ENCODE peak calls at places on chromosomes 2 and 18, in seven cellular contexts. One of them, this sample, is unnamed.

GRCh38 chr2:15737314-15738224 is 145.9 kb downstream of the DDX1 start:
- DNase-seq in anterior cingulate cortex: no peak
- DNase-seq in astrocyte of the hippocampus: no peak
- DNase-seq in foreskin keratinocyte: no peak
- DNase-seq in NAMALWA: no peak
- DNase-seq in LoVo: no peak
- DNase-seq in AG09309: no peak
- DNase-seq in this sample: no peak

GRCh38 chr2:990970-991369 is 40.3 kb downstream of the SNTG2 start:
- DNase-seq in anterior cingulate cortex: no peak
- DNase-seq in astrocyte of the hippocampus: no peak
- DNase-seq in LoVo: no peak
- DNase-seq in foreskin keratinocyte: no peak
- DNase-seq in AG09309: no peak
- DNase-seq in NAMALWA: no peak
- DNase-seq in this sample: no peak

GRCh38 chr2:9422321-9423099 is 818 bp downstream of the ITGB1BP1 start:
- DNase-seq in anterior cingulate cortex: no peak
- DNase-seq in astrocyte of the hippocampus: peak
- DNase-seq in foreskin keratinocyte: peak
- DNase-seq in LoVo: peak
- DNase-seq in NAMALWA: peak
- DNase-seq in AG09309: no peak
- DNase-seq in this sample: peak

GRCh38 chr2:232903989-232904388 is 33.9 kb downstream of the SNORC start:
- DNase-seq in LoVo: no peak
- DNase-seq in foreskin keratinocyte: no peak
- DNase-seq in AG09309: no peak
- DNase-seq in anterior cingulate cortex: no peak
- DNase-seq in astrocyte of the hippocampus: no peak
- DNase-seq in NAMALWA: no peak
- DNase-seq in this sample: no peak

GRCh38 chr18:2901405-2901989 is 54.7 kb downstream of the EMILIN2 start:
- DNase-seq in NAMALWA: no peak
- DNase-seq in anterior cingulate cortex: no peak
- DNase-seq in AG09309: peak
- DNase-seq in foreskin keratinocyte: no peak
- DNase-seq in astrocyte of the hippocampus: no peak
- DNase-seq in LoVo: no peak
- DNase-seq in this sample: peak

GRCh38 chr2:20635698-20636584 is 15.0 kb downstream of the HS1BP3 start:
- DNase-seq in LoVo: no peak
- DNase-seq in foreskin keratinocyte: peak
- DNase-seq in AG09309: peak
- DNase-seq in anterior cingulate cortex: peak
- DNase-seq in NAMALWA: peak
- DNase-seq in astrocyte of the hippocampus: peak
- DNase-seq in this sample: peak

GRCh38 chr2:41989503-41990180 is 58.2 kb upstream of the PKDCC start:
- DNase-seq in NAMALWA: no peak
- DNase-seq in foreskin keratinocyte: no peak
- DNase-seq in LoVo: no peak
- DNase-seq in AG09309: no peak
- DNase-seq in astrocyte of the hippocampus: no peak
- DNase-seq in anterior cingulate cortex: no peak
- DNase-seq in this sample: no peak

GRCh38 chr2:149744845-149745244 is 157.3 kb upstream of the MMADHC start:
- DNase-seq in AG09309: no peak
- DNase-seq in LoVo: no peak
- DNase-seq in NAMALWA: no peak
- DNase-seq in astrocyte of the hippocampus: no peak
- DNase-seq in foreskin keratinocyte: no peak
- DNase-seq in anterior cingulate cortex: no peak
- DNase-seq in this sample: peak

GRCh38 chr2:115635440-115635839 is 1193.0 kb downstream of the DPP10 start:
- DNase-seq in astrocyte of the hippocampus: no peak
- DNase-seq in anterior cingulate cortex: no peak
- DNase-seq in LoVo: no peak
- DNase-seq in NAMALWA: no peak
- DNase-seq in foreskin keratinocyte: no peak
- DNase-seq in AG09309: no peak
- DNase-seq in this sample: no peak

GRCh38 chr18:43596106-43596712 is 318.9 kb upstream of the SYT4 start:
- DNase-seq in astrocyte of the hippocampus: peak
- DNase-seq in anterior cingulate cortex: no peak
- DNase-seq in NAMALWA: peak
- DNase-seq in AG09309: no peak
- DNase-seq in LoVo: peak
- DNase-seq in foreskin keratinocyte: peak
- DNase-seq in this sample: peak

This sample was measured in astrocyte of the spinal cord.